ENCODE peak calls at places on chromosome 15, in seven cellular contexts. C is tibial artery, Q is right cardiac atrium, F is RWPE2, V is upper lobe of right lung, Z is psoas muscle, H is lower leg skin. L is an unnamed sample.

GRCh38 chr15:84604804-84605203 is 4.0 kb downstream of the ZSCAN2 start:
- DNase-seq in C (peak), Q (no peak), F (no peak), V (no peak), Z (no peak), H (no peak), L (no peak)

GRCh38 chr15:43954181-43954621 is 127.4 kb downstream of the WDR76 start:
- DNase-seq in C (no peak), Q (no peak), F (no peak), V (no peak), Z (no peak), H (no peak), L (no peak)

GRCh38 chr15:79310612-79310984 is 314 bp upstream of the TMED3 start:
- DNase-seq in C (no peak), Q (no peak), F (no peak), V (no peak), Z (no peak), H (no peak), L (no peak)

GRCh38 chr15:39127925-39128617 is 452.8 kb upstream of the THBS1 start:
- DNase-seq in C (no peak), Q (no peak), F (peak), V (no peak), Z (no peak), H (no peak), L (no peak)

GRCh38 chr15:73630030-73630429 is 3.2 kb downstream of the NPTN start:
- DNase-seq in C (no peak), Q (no peak), F (no peak), V (no peak), Z (no peak), H (no peak), L (no peak)

GRCh38 chr15:86355798-86356197 is 276.1 kb downstream of the AGBL1 start:
- DNase-seq in C (no peak), Q (no peak), F (no peak), V (no peak), Z (no peak), H (no peak), L (no peak)

GRCh38 chr15:27449041-27449440 is 478.1 kb downstream of the GABRG3 start:
- DNase-seq in C (no peak), Q (no peak), F (no peak), V (no peak), Z (no peak), H (no peak), L (no peak)

GRCh38 chr15:64893481-64894394 is 18.0 kb upstream of the ANKDD1A start:
- DNase-seq in C (peak), Q (peak), F (peak), V (peak), Z (peak), H (peak), L (peak)

GRCh38 chr15:66024116-66024515 is 154.8 kb downstream of the RAB11A start:
- DNase-seq in C (no peak), Q (no peak), F (no peak), V (no peak), Z (no peak), H (no peak), L (no peak)

GRCh38 chr15:38671675-38672141 is 107.1 kb upstream of the RASGRP1 start:
- DNase-seq in C (no peak), Q (no peak), F (no peak), V (no peak), Z (no peak), H (no peak), L (no peak)

GRCh38 chr15:89383635-89384604 is 49.3 kb upstream of the POLG start:
- DNase-seq in C (no peak), Q (peak), F (peak), V (no peak), Z (no peak), H (no peak), L (no peak)

GRCh38 chr15:80684697-80685096 is 10.4 kb upstream of the ABHD17C start:
- DNase-seq in C (no peak), Q (no peak), F (no peak), V (no peak), Z (no peak), H (no peak), L (no peak)

GRCh38 chr15:65054333-65055200 is 9.4 kb downstream of the SLC51B start:
- DNase-seq in C (peak), Q (peak), F (no peak), V (peak), Z (peak), H (peak), L (peak)

GRCh38 chr15:75606711-75607684 is 18.5 kb downstream of the SNUPN start:
- DNase-seq in C (no peak), Q (no peak), F (no peak), V (peak), Z (no peak), H (no peak), L (no peak)

GRCh38 chr15:77276943-77277342 is 143.0 kb downstream of the PEAK1 start:
- DNase-seq in C (no peak), Q (no peak), F (no peak), V (no peak), Z (no peak), H (no peak), L (no peak)

GRCh38 chr15:77285057-77285456 is 134.8 kb downstream of the PEAK1 start:
- DNase-seq in C (no peak), Q (no peak), F (no peak), V (no peak), Z (no peak), H (no peak), L (no peak)

GRCh38 chr15:77282333-77282732 is 137.6 kb downstream of the PEAK1 start:
- DNase-seq in C (no peak), Q (peak), F (no peak), V (no peak), Z (no peak), H (no peak), L (no peak)
- H3K4me3 ChIP-seq in C (no peak), Q (no peak), F (no peak), V (no peak), Z (no peak), H (no peak), L (no peak)

GRCh38 chr15:91855241-91855640 is 1.7 kb downstream of the SLCO3A1 start:
- DNase-seq in C (no peak), Q (no peak), F (no peak), V (no peak), Z (no peak), H (no peak), L (no peak)

GRCh38 chr15:91860498-91860897 is 7.0 kb downstream of the SLCO3A1 start:
- DNase-seq in C (no peak), Q (no peak), F (no peak), V (no peak), Z (no peak), H (no peak), L (no peak)

GRCh38 chr15:91857224-91857585 is 3.7 kb downstream of the SLCO3A1 start:
- DNase-seq in C (no peak), Q (no peak), F (no peak), V (no peak), Z (no peak), H (no peak), L (no peak)

GRCh38 chr15:91855684-91856553 is 2.4 kb downstream of the SLCO3A1 start:
- DNase-seq in C (no peak), Q (no peak), F (no peak), V (peak), Z (no peak), H (no peak), L (no peak)

GRCh38 chr15:91857772-91858171 is 4.3 kb downstream of the SLCO3A1 start:
- DNase-seq in C (no peak), Q (no peak), F (no peak), V (no peak), Z (no peak), H (no peak), L (peak)
- H3K4me3 ChIP-seq in C (no peak), Q (no peak), F (no peak), V (no peak), Z (no peak), H (no peak), L (no peak)

GRCh38 chr15:55659481-55659880 is 71.3 kb upstream of the PYGO1 start:
- DNase-seq in C (no peak), Q (no peak), F (no peak), V (no peak), Z (no peak), H (no peak), L (no peak)

GRCh38 chr15:55661431-55661830 is 73.3 kb upstream of the PYGO1 start:
- DNase-seq in C (no peak), Q (no peak), F (no peak), V (no peak), Z (no peak), H (no peak), L (peak)

GRCh38 chr15:55654541-55654940 is 66.4 kb upstream of the PYGO1 start:
- DNase-seq in C (no peak), Q (no peak), F (no peak), V (no peak), Z (no peak), H (no peak), L (no peak)

DNA sequence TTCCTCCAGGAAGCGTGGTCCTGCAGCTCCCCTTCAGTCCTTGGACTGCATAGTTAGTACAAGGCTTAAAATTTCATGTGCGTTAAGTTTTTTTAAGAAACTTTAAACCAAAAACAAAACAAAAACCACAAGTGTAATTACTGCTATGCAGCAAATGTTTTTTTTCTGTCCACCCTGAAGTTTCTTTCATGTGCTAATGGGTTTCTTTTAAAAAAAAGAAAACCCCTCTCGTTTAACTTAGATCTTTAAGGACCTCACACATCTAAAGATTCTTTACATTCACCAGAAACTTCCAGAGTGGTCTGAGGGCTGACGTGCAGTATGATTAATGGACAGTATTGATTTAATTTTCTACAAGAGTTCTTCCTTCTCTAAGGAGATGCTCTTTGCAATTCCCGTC is 72.0 kb upstream of the PYGO1 start:
- DNase-seq in C (no peak), Q (no peak), F (no peak), V (no peak), Z (no peak), H (no peak), L (no peak)
- H3K4me3 ChIP-seq in C (no peak), Q (no peak), F (no peak), V (no peak), Z (no peak), H (no peak), L (no peak)

GRCh38 chr15:101724675-101725005 is 367 bp upstream of the TARS3 start:
- DNase-seq in C (no peak), Q (no peak), F (no peak), V (no peak), Z (no peak), H (no peak), L (no peak)
- H3K4me3 ChIP-seq in C (peak), Q (peak), F (no peak), V (peak), Z (peak), H (no peak), L (peak)

GRCh38 chr15:40320409-40320808 is 3.1 kb upstream of the INAFM2 start:
- DNase-seq in C (peak), Q (no peak), F (no peak), V (no peak), Z (no peak), H (no peak), L (no peak)

GRCh38 chr15:40323239-40323952 is at the start of gene INAFM2:
- DNase-seq in C (peak), Q (peak), F (peak), V (peak), Z (peak), H (peak), L (peak)

GRCh38 chr15:40323953-40324937 is 753 bp downstream of the INAFM2 start:
- DNase-seq in C (peak), Q (no peak), F (peak), V (peak), Z (peak), H (no peak), L (peak)

GRCh38 chr15:40320931-40321371 is 2.5 kb upstream of the INAFM2 start:
- DNase-seq in C (peak), Q (no peak), F (peak), V (no peak), Z (no peak), H (no peak), L (peak)

DNA sequence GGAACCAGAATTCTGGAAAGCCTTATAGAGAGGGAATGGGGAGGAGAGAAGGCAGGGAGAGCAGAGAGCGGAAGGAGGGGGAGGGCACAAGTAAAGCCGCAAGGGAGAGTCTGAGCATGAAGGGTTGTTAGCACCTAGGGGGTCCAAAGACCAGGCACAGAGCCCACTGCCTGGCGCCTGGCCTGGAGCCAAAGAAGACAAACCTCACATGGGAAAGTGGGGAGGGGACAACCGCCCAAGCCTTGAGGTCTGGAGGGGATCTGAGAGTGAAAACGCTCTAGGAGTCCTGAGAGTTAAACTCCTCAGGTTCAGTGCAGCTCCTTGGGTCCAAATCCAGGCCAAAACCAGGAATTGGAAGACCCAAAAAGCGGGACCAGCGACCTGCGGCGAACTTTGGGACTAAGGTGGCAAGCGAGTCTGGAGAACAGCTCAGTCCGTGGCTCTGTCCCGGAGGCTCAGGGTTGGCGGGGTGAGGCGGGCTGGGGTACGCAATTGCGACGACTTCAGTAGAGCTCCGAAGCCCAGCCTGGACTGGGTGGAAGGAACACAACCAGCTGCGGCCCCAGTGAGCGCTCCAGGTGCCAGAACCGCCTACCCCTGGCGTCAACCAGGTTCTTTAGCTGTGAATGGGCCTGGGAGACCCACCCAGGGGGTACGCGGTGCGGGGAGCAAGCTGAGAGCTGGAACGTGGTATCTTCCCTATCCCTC is 807 bp upstream of the INAFM2 start:
- DNase-seq in C (peak), Q (no peak), F (peak), V (no peak), Z (no peak), H (no peak), L (no peak)
- H3K4me3 ChIP-seq in C (peak), Q (peak), F (peak), V (peak), Z (peak), H (no peak), L (peak)

GRCh38 chr15:31338879-31339557 is 12.4 kb downstream of the KLF13 start:
- DNase-seq in C (peak), Q (peak), F (no peak), V (peak), Z (peak), H (no peak), L (no peak)
- H3K4me3 ChIP-seq in C (no peak), Q (no peak), F (no peak), V (no peak), Z (no peak), H (no peak), L (no peak)

DNA sequence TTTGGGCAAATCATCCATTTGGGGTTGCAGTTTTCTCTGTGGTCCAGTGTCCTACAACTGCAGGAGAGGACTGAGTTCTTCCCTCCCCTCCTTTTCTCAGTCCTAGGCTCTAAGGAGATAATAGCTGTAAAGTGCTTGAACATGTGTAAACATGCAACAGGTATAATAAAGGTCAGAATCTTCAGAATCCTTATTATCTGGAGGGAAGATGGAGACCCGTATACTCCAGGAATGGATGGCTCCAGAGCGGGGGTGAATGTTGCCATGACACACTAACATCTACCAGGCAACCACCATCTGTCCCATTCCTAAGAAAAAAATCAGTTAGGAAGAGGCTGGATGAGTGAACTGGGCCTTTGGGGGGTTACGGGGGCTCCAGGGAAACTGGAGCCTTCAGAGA is 39.7 kb upstream of the GLCE start:
- DNase-seq in C (no peak), Q (no peak), F (no peak), V (no peak), Z (no peak), H (no peak), L (no peak)
- H3K4me3 ChIP-seq in C (no peak), Q (no peak), F (no peak), V (no peak), Z (no peak), H (no peak), L (no peak)

DNA sequence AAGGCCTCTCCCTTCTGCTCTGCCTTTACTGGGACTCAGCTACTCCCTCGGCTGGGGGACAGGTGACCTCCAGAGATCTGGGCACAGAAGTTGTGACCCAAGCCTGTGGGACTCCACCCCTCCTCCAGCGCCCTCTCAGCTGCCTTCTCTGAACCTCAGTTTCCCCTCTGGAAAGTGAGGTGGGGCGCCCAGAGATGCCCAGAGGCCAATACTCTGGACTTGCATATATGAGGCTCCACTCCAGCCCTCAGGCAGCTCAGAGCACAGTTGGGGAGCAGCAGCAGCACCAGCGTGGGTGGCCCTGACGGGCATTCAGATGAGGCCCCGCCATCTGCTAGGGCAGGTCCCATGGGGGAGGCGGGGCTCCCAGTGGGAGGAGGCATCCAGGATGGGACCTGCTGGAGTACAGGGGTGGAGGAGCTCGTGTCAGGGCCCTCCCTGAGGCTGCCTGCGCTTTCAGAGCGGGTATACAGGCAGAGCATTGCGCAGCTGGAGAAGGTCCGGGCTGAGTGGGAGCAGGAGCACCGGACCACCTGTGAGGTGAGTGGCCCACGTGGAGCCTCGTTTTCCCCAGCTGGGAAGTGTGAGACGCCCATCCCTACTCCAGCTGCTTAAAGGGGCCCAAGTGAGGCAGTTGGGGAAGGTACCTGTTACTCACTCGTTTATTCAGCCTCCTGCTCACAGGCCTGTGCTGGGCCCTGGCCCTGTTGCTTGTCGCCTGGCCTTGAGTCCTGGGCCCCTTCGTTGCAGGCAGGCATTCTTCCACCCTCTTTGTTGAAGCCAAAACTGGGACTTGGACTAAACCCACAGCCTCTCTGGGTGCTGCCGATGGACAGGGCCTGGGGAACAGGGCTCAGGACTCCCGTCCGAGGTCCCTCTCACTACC is 35.4 kb downstream of the PSTPIP1 start:
- DNase-seq in C (peak), Q (no peak), F (peak), V (peak), Z (peak), H (peak), L (no peak)
- H3K4me3 ChIP-seq in C (no peak), Q (no peak), F (no peak), V (no peak), Z (no peak), H (no peak), L (no peak)

DNA sequence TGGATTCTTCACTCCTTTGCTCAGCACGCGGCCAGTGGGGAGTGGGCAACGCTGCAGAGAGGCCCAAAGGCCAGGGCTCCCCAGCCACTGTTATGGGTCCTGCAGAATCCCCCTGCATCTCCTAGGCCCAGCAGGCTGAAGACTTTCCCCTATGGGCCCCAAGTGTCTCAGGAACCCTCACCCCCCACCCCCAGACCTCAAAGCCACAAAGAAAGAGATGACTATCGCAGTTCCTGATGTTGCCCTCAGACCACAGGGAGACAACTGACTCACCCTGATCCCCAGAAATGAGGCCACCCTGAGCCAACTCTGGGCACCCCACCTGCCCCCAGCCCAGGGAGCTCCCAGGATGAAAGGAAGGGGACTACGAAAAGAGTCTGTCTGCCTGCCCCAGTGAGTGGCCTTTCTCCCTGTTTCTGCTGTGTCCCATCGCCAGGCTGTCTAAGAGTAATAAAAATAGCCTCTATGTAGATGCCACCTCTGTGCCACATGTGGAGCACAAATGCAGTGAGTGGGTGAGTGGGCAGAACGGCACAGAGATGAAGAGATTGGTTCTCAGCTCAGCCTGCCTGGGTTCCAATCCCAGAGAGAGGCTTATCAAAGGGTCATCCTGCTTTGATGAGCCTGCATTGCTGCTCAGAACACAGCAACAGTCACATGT is 283.0 kb downstream of the UACA start:
- DNase-seq in C (no peak), Q (no peak), F (no peak), V (no peak), Z (no peak), H (no peak), L (peak)
- H3K4me3 ChIP-seq in C (no peak), Q (no peak), F (no peak), V (no peak), Z (no peak), H (no peak), L (no peak)